ENCODE peak calls at places on chromosomes 13 and 19, in seven cellular contexts. One of them, this sample, is unnamed.

GRCh38 chr13:43289458-43290255 is 266.3 kb downstream of the DNAJC15 start:
- DNase-seq in NCI-H748 treated with DMSO at 0.1 percent for 48 hours: peak; percentile 9
- DNase-seq in activated CD4-positive, alpha-beta T cell treated with anti-CD3 and anti-CD28 coated beads, Interleukin-2, amount 10 ng/mL, durations not matched to agents 7 days and 5 days: no peak
- DNase-seq in mucosa of descending colon: no peak
- DNase-seq in DMS79: peak; percentile 40
- DNase-seq in HT-29: no peak
- DNase-seq in epithelial cell of proximal tubule: no peak
- DNase-seq in this sample: no peak

GRCh38 chr13:46797468-46798237 is 692 bp upstream of the ESD start:
- DNase-seq in NCI-H748 treated with DMSO at 0.1 percent for 48 hours: no peak
- DNase-seq in activated CD4-positive, alpha-beta T cell treated with anti-CD3 and anti-CD28 coated beads, Interleukin-2, amount 10 ng/mL, durations not matched to agents 7 days and 5 days: no peak
- DNase-seq in mucosa of descending colon: no peak
- DNase-seq in DMS79: no peak
- DNase-seq in HT-29: no peak
- DNase-seq in epithelial cell of proximal tubule: peak; percentile 56
- DNase-seq in this sample: no peak

GRCh38 chr19:1361601-1362384 is 21.9 kb upstream of the NDUFS7 start:
- DNase-seq in NCI-H748 treated with DMSO at 0.1 percent for 48 hours: no peak
- DNase-seq in activated CD4-positive, alpha-beta T cell treated with anti-CD3 and anti-CD28 coated beads, Interleukin-2, amount 10 ng/mL, durations not matched to agents 7 days and 5 days: no peak
- DNase-seq in mucosa of descending colon: no peak
- DNase-seq in DMS79: no peak
- DNase-seq in HT-29: no peak
- DNase-seq in epithelial cell of proximal tubule: no peak
- DNase-seq in this sample: peak; percentile 84

GRCh38 chr13:26663801-26664200 is 96.8 kb downstream of the GPR12 start:
- DNase-seq in NCI-H748 treated with DMSO at 0.1 percent for 48 hours: peak; percentile 86
- DNase-seq in activated CD4-positive, alpha-beta T cell treated with anti-CD3 and anti-CD28 coated beads, Interleukin-2, amount 10 ng/mL, durations not matched to agents 7 days and 5 days: no peak
- DNase-seq in mucosa of descending colon: no peak
- DNase-seq in DMS79: no peak
- DNase-seq in HT-29: peak; percentile 24
- DNase-seq in epithelial cell of proximal tubule: no peak
- DNase-seq in this sample: no peak

GRCh38 chr13:33441015-33441414 is 155.5 kb upstream of the STARD13 start:
- DNase-seq in NCI-H748 treated with DMSO at 0.1 percent for 48 hours: peak; percentile 54
- DNase-seq in activated CD4-positive, alpha-beta T cell treated with anti-CD3 and anti-CD28 coated beads, Interleukin-2, amount 10 ng/mL, durations not matched to agents 7 days and 5 days: no peak
- DNase-seq in mucosa of descending colon: no peak
- DNase-seq in DMS79: no peak
- DNase-seq in HT-29: peak; percentile 61
- DNase-seq in epithelial cell of proximal tubule: peak; percentile 18
- DNase-seq in this sample: peak; percentile 18

GRCh38 chr13:84430441-84430840 is 548.2 kb upstream of the SLITRK1 start:
- DNase-seq in NCI-H748 treated with DMSO at 0.1 percent for 48 hours: no peak
- DNase-seq in activated CD4-positive, alpha-beta T cell treated with anti-CD3 and anti-CD28 coated beads, Interleukin-2, amount 10 ng/mL, durations not matched to agents 7 days and 5 days: no peak
- DNase-seq in mucosa of descending colon: no peak
- DNase-seq in DMS79: no peak
- DNase-seq in HT-29: no peak
- DNase-seq in epithelial cell of proximal tubule: no peak
- DNase-seq in this sample: no peak

GRCh38 chr13:113592571-113592970 is 8.0 kb downstream of the TFDP1 start:
- DNase-seq in NCI-H748 treated with DMSO at 0.1 percent for 48 hours: no peak
- DNase-seq in activated CD4-positive, alpha-beta T cell treated with anti-CD3 and anti-CD28 coated beads, Interleukin-2, amount 10 ng/mL, durations not matched to agents 7 days and 5 days: no peak
- DNase-seq in mucosa of descending colon: no peak
- DNase-seq in DMS79: no peak
- DNase-seq in HT-29: no peak
- DNase-seq in epithelial cell of proximal tubule: no peak
- DNase-seq in this sample: no peak

GRCh38 chr19:50362656-50363424 is 2.6 kb downstream of the NAPSA start:
- DNase-seq in NCI-H748 treated with DMSO at 0.1 percent for 48 hours: no peak
- DNase-seq in activated CD4-positive, alpha-beta T cell treated with anti-CD3 and anti-CD28 coated beads, Interleukin-2, amount 10 ng/mL, durations not matched to agents 7 days and 5 days: no peak
- DNase-seq in mucosa of descending colon: no peak
- DNase-seq in DMS79: no peak
- DNase-seq in HT-29: no peak
- DNase-seq in epithelial cell of proximal tubule: no peak
- DNase-seq in this sample: peak; percentile 32

GRCh38 chr13:48151766-48152165 is 56.9 kb upstream of the MED4 start:
- DNase-seq in NCI-H748 treated with DMSO at 0.1 percent for 48 hours: no peak
- DNase-seq in activated CD4-positive, alpha-beta T cell treated with anti-CD3 and anti-CD28 coated beads, Interleukin-2, amount 10 ng/mL, durations not matched to agents 7 days and 5 days: no peak
- DNase-seq in mucosa of descending colon: no peak
- DNase-seq in DMS79: no peak
- DNase-seq in HT-29: no peak
- DNase-seq in epithelial cell of proximal tubule: no peak
- DNase-seq in this sample: no peak

GRCh38 chr13:97359181-97360057 is 74.5 kb upstream of the RAP2A start:
- DNase-seq in NCI-H748 treated with DMSO at 0.1 percent for 48 hours: peak; percentile 75
- DNase-seq in activated CD4-positive, alpha-beta T cell treated with anti-CD3 and anti-CD28 coated beads, Interleukin-2, amount 10 ng/mL, durations not matched to agents 7 days and 5 days: peak; percentile 67
- DNase-seq in mucosa of descending colon: no peak
- DNase-seq in DMS79: peak; percentile 55
- DNase-seq in HT-29: peak; percentile 94
- DNase-seq in epithelial cell of proximal tubule: no peak
- DNase-seq in this sample: peak; percentile 45

GRCh38 chr19:14113762-14114414 is 3.7 kb downstream of the PRKACA start:
- DNase-seq in NCI-H748 treated with DMSO at 0.1 percent for 48 hours: no peak
- DNase-seq in activated CD4-positive, alpha-beta T cell treated with anti-CD3 and anti-CD28 coated beads, Interleukin-2, amount 10 ng/mL, durations not matched to agents 7 days and 5 days: peak; percentile 45
- DNase-seq in mucosa of descending colon: peak; percentile 73
- DNase-seq in DMS79: no peak
- DNase-seq in HT-29: no peak
- DNase-seq in epithelial cell of proximal tubule: no peak
- DNase-seq in this sample: no peak

GRCh38 chr13:45179428-45179827 is 21.4 kb downstream of the KCTD4 start:
- DNase-seq in NCI-H748 treated with DMSO at 0.1 percent for 48 hours: no peak
- DNase-seq in activated CD4-positive, alpha-beta T cell treated with anti-CD3 and anti-CD28 coated beads, Interleukin-2, amount 10 ng/mL, durations not matched to agents 7 days and 5 days: no peak
- DNase-seq in mucosa of descending colon: no peak
- DNase-seq in DMS79: no peak
- DNase-seq in HT-29: peak; percentile 32
- DNase-seq in epithelial cell of proximal tubule: no peak
- DNase-seq in this sample: peak; percentile 74

GRCh38 chr19:49328741-49329140 is 3.8 kb upstream of the SLC6A16 start:
- DNase-seq in NCI-H748 treated with DMSO at 0.1 percent for 48 hours: no peak
- DNase-seq in activated CD4-positive, alpha-beta T cell treated with anti-CD3 and anti-CD28 coated beads, Interleukin-2, amount 10 ng/mL, durations not matched to agents 7 days and 5 days: no peak
- DNase-seq in mucosa of descending colon: no peak
- DNase-seq in DMS79: peak; percentile 91
- DNase-seq in HT-29: no peak
- DNase-seq in epithelial cell of proximal tubule: no peak
- DNase-seq in this sample: no peak

GRCh38 chr19:7986321-7987083 is 18.9 kb downstream of the ELAVL1 start:
- DNase-seq in NCI-H748 treated with DMSO at 0.1 percent for 48 hours: no peak
- DNase-seq in activated CD4-positive, alpha-beta T cell treated with anti-CD3 and anti-CD28 coated beads, Interleukin-2, amount 10 ng/mL, durations not matched to agents 7 days and 5 days: no peak
- DNase-seq in mucosa of descending colon: no peak
- DNase-seq in DMS79: no peak
- DNase-seq in HT-29: no peak
- DNase-seq in epithelial cell of proximal tubule: peak; percentile 51
- DNase-seq in this sample: peak; percentile 41

GRCh38 chr13:63901630-63902029 is 2486.0 kb upstream of the PCDH20 start:
- DNase-seq in NCI-H748 treated with DMSO at 0.1 percent for 48 hours: no peak
- DNase-seq in activated CD4-positive, alpha-beta T cell treated with anti-CD3 and anti-CD28 coated beads, Interleukin-2, amount 10 ng/mL, durations not matched to agents 7 days and 5 days: no peak
- DNase-seq in mucosa of descending colon: no peak
- DNase-seq in DMS79: no peak
- DNase-seq in HT-29: peak; percentile 19
- DNase-seq in epithelial cell of proximal tubule: no peak
- DNase-seq in this sample: no peak

GRCh38 chr13:94608586-94608985 is 6.9 kb downstream of the GPR180 start:
- DNase-seq in NCI-H748 treated with DMSO at 0.1 percent for 48 hours: no peak
- DNase-seq in activated CD4-positive, alpha-beta T cell treated with anti-CD3 and anti-CD28 coated beads, Interleukin-2, amount 10 ng/mL, durations not matched to agents 7 days and 5 days: no peak
- DNase-seq in mucosa of descending colon: no peak
- DNase-seq in DMS79: no peak
- DNase-seq in HT-29: no peak
- DNase-seq in epithelial cell of proximal tubule: no peak
- DNase-seq in this sample: no peak

GRCh38 chr13:111082240-111082639 is 32.9 kb upstream of the ARHGEF7 start:
- DNase-seq in NCI-H748 treated with DMSO at 0.1 percent for 48 hours: no peak
- DNase-seq in activated CD4-positive, alpha-beta T cell treated with anti-CD3 and anti-CD28 coated beads, Interleukin-2, amount 10 ng/mL, durations not matched to agents 7 days and 5 days: no peak
- DNase-seq in mucosa of descending colon: no peak
- DNase-seq in DMS79: no peak
- DNase-seq in HT-29: no peak
- DNase-seq in epithelial cell of proximal tubule: no peak
- DNase-seq in this sample: no peak

GRCh38 chr13:100526299-100527030 is 62.1 kb downstream of the GGACT start:
- DNase-seq in NCI-H748 treated with DMSO at 0.1 percent for 48 hours: no peak
- DNase-seq in activated CD4-positive, alpha-beta T cell treated with anti-CD3 and anti-CD28 coated beads, Interleukin-2, amount 10 ng/mL, durations not matched to agents 7 days and 5 days: no peak
- DNase-seq in mucosa of descending colon: no peak
- DNase-seq in DMS79: no peak
- DNase-seq in HT-29: no peak
- DNase-seq in epithelial cell of proximal tubule: no peak
- DNase-seq in this sample: no peak

GRCh38 chr13:40982772-40983171 is 36.3 kb downstream of the ELF1 start:
- DNase-seq in NCI-H748 treated with DMSO at 0.1 percent for 48 hours: no peak
- DNase-seq in activated CD4-positive, alpha-beta T cell treated with anti-CD3 and anti-CD28 coated beads, Interleukin-2, amount 10 ng/mL, durations not matched to agents 7 days and 5 days: peak; percentile 80
- DNase-seq in mucosa of descending colon: no peak
- DNase-seq in DMS79: no peak
- DNase-seq in HT-29: no peak
- DNase-seq in epithelial cell of proximal tubule: no peak
- DNase-seq in this sample: peak; percentile 30

GRCh38 chr13:113050856-113051431 is 54.6 kb upstream of the F7 start:
- DNase-seq in NCI-H748 treated with DMSO at 0.1 percent for 48 hours: no peak
- DNase-seq in activated CD4-positive, alpha-beta T cell treated with anti-CD3 and anti-CD28 coated beads, Interleukin-2, amount 10 ng/mL, durations not matched to agents 7 days and 5 days: no peak
- DNase-seq in mucosa of descending colon: peak; percentile 31
- DNase-seq in DMS79: no peak
- DNase-seq in HT-29: no peak
- DNase-seq in epithelial cell of proximal tubule: no peak
- DNase-seq in this sample: no peak

GRCh38 chr19:18846862-18847515 is 15.2 kb downstream of the UPF1 start:
- DNase-seq in NCI-H748 treated with DMSO at 0.1 percent for 48 hours: no peak
- DNase-seq in activated CD4-positive, alpha-beta T cell treated with anti-CD3 and anti-CD28 coated beads, Interleukin-2, amount 10 ng/mL, durations not matched to agents 7 days and 5 days: peak; percentile 71
- DNase-seq in mucosa of descending colon: peak; percentile 81
- DNase-seq in DMS79: peak; percentile 12
- DNase-seq in HT-29: peak; percentile 67
- DNase-seq in epithelial cell of proximal tubule: no peak
- DNase-seq in this sample: peak; percentile 79

GRCh38 chr19:31838163-31838798 is 489.0 kb upstream of the TSHZ3 start:
- DNase-seq in NCI-H748 treated with DMSO at 0.1 percent for 48 hours: no peak
- DNase-seq in activated CD4-positive, alpha-beta T cell treated with anti-CD3 and anti-CD28 coated beads, Interleukin-2, amount 10 ng/mL, durations not matched to agents 7 days and 5 days: no peak
- DNase-seq in mucosa of descending colon: no peak
- DNase-seq in DMS79: peak; percentile 83
- DNase-seq in HT-29: no peak
- DNase-seq in epithelial cell of proximal tubule: no peak
- DNase-seq in this sample: peak; percentile 12